ENCODE peak calls at places on chromosomes 6 and 20, in four cellular contexts. Y is AG04450; C is CD4-positive, alpha-beta T cell; Z is cardiac muscle cell. D is an unnamed sample.
A peak's percentile ranks its signal among the peaks of the same experiment; 100 is the strongest.

GRCh38 chr6:141413196-141413595 is 719.5 kb upstream of the GJE1 start:
- DNase-seq in Y (no peak), Z (peak; percentile 59), C (no peak), D (no peak)

GRCh38 chr20:44856442-44856841 is 29.1 kb upstream of the YWHAB start:
- DNase-seq in C (no peak), Y (no peak), Z (no peak), D (no peak)

GRCh38 chr6:18386302-18386976 is 711 bp upstream of the RNF144B start:
- DNase-seq in Z (peak; percentile 15), Y (no peak), C (no peak), D (no peak)

GRCh38 chr6:156028310-156029131 is 572.9 kb upstream of the NOX3 start:
- DNase-seq in Z (no peak), C (no peak), Y (no peak), D (peak; percentile 58)

GRCh38 chr6:32973144-32973854 is 4.9 kb downstream of the BRD2 start:
- DNase-seq in Y (no peak), Z (peak; percentile 76), C (no peak), D (peak; percentile 73)

GRCh38 chr20:6142348-6142993 is 19.6 kb upstream of the FERMT1 start:
- DNase-seq in C (peak; percentile 19), Y (peak; percentile 23), Z (peak; percentile 80), D (peak; percentile 62)

GRCh38 chr6:24990227-24990843 is 54.6 kb upstream of the RIPOR2 start:
- DNase-seq in C (no peak), Z (no peak), Y (no peak), D (peak; percentile 27)

GRCh38 chr6:25946631-25947030 is 16.0 kb upstream of the TRIM38 start:
- DNase-seq in Y (no peak), Z (no peak), C (no peak), D (no peak)

GRCh38 chr6:37137881-37138568 is 31.9 kb upstream of the PIM1 start:
- DNase-seq in Y (peak; percentile 45), C (no peak), Z (no peak), D (no peak)

GRCh38 chr6:35142578-35142977 is 1.4 kb upstream of the TCP11 start:
- DNase-seq in Z (no peak), C (no peak), Y (no peak), D (peak; percentile 19)

GRCh38 chr6:106749611-106750010 is 120.2 kb downstream of the QRSL1 start:
- DNase-seq in Z (no peak), Y (no peak), C (no peak), D (no peak)

GRCh38 chr6:384898-385297 is 6.7 kb upstream of the IRF4 start:
- DNase-seq in Z (no peak), Y (no peak), C (no peak), D (no peak)

GRCh38 chr6:32475392-32476206 is 35.9 kb downstream of the HLA-DRA start:
- DNase-seq in C (no peak), Z (no peak), Y (no peak), D (no peak)

GRCh38 chr6:134046054-134046453 is 6.4 kb downstream of the SLC2A12 start:
- DNase-seq in Y (no peak), C (no peak), Z (no peak), D (peak; percentile 45)

GRCh38 chr20:33827629-33828325 is 16.6 kb downstream of the CHMP4B start:
- DNase-seq in C (no peak), Y (no peak), Z (no peak), D (no peak)

GRCh38 chr6:137764464-137764863 is 102.6 kb upstream of the TNFAIP3 start:
- DNase-seq in C (no peak), Y (no peak), Z (no peak), D (peak; percentile 40)

GRCh38 chr6:90983462-90983861 is 396.6 kb upstream of the MAP3K7 start:
- DNase-seq in Z (no peak), C (no peak), Y (no peak), D (no peak)

GRCh38 chr6:88870728-88871330 is 92.6 kb downstream of the RNGTT start:
- DNase-seq in Y (peak; percentile 29), Z (peak; percentile 69), C (peak; percentile 13), D (peak; percentile 70)

GRCh38 chr20:47160992-47161391 is 195.5 kb downstream of the ZMYND8 start:
- DNase-seq in Z (no peak), Y (no peak), C (no peak), D (no peak)

GRCh38 chr20:17653835-17654648 is 28.0 kb downstream of the RRBP1 start:
- DNase-seq in Y (no peak), Z (no peak), C (no peak), D (no peak)

GRCh38 chr20:14334306-14334930 is 3.0 kb downstream of the FLRT3 start:
- DNase-seq in Y (peak; percentile 15), Z (peak; percentile 75), C (no peak), D (peak; percentile 34)

GRCh38 chr6:154041001-154041400 is 2.0 kb downstream of the OPRM1 start:
- DNase-seq in Z (no peak), Y (no peak), C (no peak), D (no peak)

GRCh38 chr6:146028835-146029572 is at the start of gene GRM1:
- DNase-seq in Y (no peak), C (no peak), Z (no peak), D (no peak)

GRCh38 chr6:142822882-142823578 is 121.9 kb downstream of the HIVEP2 start:
- DNase-seq in Y (no peak), Z (peak; percentile 21), C (no peak), D (peak; percentile 48)

GRCh38 chr6:43937236-43938177 is 167.5 kb downstream of the VEGFA start:
- DNase-seq in Y (no peak), Z (peak; percentile 96), C (no peak), D (no peak)

GRCh38 chr20:11098888-11099287 is 425.1 kb upstream of the JAG1 start:
- DNase-seq in Z (no peak), C (no peak), Y (no peak), D (no peak)

GRCh38 chr6:7821426-7821825 is 89.2 kb downstream of the TXNDC5 start:
- DNase-seq in Z (no peak), Y (no peak), C (no peak), D (no peak)

GRCh38 chr6:168370310-168370991 is 50.9 kb upstream of the DACT2 start:
- DNase-seq in Z (peak; percentile 81), Y (no peak), C (peak; percentile 47), D (peak; percentile 78)

GRCh38 chr6:81086931-81087330 is 665.5 kb downstream of the TENT5A start:
- DNase-seq in Z (no peak), Y (no peak), C (no peak), D (no peak)

GRCh38 chr6:1848752-1849151 is 239.0 kb downstream of the FOXC1 start:
- DNase-seq in Y (no peak), Z (no peak), C (no peak), D (no peak)

GRCh38 chr6:134451529-134451928 is 133.6 kb upstream of the SGK1 start:
- DNase-seq in Y (no peak), Z (no peak), C (no peak), D (no peak)

GRCh38 chr6:35804996-35805736 is at the start of gene LHFPL5:
- DNase-seq in C (peak; percentile 35), Z (peak; percentile 87), Y (no peak), D (peak; percentile 71)

DNA sequence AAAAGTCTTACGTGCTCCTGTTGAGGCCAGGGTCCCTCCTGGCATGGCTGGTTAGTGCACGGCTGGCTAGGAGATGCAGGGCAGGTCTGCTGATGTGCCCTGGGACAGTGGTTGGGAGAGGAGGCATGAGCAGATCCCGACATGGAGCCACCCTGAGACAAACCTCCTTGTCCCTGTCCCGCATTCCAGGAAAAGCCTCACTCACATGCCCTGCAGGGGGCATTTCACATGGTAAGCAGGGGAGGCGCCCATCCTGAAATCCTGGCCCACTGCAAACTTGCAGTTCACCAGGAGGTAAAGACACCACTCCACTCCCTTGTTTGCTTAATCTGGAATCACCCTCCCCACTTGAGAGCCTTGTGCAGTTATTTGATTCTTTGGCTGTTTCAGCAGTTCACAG is 116.7 kb upstream of the SLC24A3 start:
- DNase-seq in Y (no peak), Z (peak; percentile 3), C (no peak), D (peak; percentile 13)
- H3K27ac ChIP-seq in Y (no peak overlapping the region), Z (no peak overlapping the region), C (no peak overlapping the region), D (no peak overlapping the region)

DNA sequence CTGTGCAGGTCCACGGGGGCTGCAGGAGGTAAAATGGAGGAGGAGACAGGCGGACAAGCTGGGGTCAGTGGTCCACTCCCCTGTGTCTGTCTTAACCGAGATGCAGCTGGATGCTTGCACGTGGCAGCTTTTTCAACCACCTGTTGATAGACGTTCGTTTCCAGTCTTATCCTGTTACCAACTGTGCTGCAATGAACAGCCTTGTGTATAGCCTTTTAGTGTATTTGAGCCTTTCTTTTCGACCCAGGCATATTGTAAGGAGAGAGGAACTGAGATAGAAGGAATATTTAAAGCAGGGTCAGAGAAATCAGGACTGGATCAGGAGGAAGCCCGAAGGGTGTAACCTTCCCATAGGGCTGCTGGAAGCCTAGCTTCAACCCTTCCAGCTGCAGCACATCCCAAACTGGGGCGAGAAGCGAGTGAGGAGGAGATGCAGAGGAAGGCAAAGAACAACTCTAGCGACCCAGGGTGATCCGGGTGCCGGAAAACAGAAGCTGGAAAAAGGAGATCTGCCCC is 11.4 kb downstream of the TRIM31 start:
- DNase-seq in Z (no peak), C (no peak), Y (no peak), D (no peak)
- H3K27ac ChIP-seq in Z (no peak overlapping the region), C (no peak overlapping the region), Y (peak overlapping the region; percentile 39), D (no peak overlapping the region)

GRCh38 chr6:170096803-170097504 is 193.9 kb downstream of the DLL1 start:
- DNase-seq in Z (peak; percentile 31), C (no peak), Y (no peak), D (no peak)
- H3K27ac ChIP-seq in Z (peak overlapping the region; percentile 87), C (no peak overlapping the region), Y (no peak overlapping the region), D (no peak overlapping the region)

DNA sequence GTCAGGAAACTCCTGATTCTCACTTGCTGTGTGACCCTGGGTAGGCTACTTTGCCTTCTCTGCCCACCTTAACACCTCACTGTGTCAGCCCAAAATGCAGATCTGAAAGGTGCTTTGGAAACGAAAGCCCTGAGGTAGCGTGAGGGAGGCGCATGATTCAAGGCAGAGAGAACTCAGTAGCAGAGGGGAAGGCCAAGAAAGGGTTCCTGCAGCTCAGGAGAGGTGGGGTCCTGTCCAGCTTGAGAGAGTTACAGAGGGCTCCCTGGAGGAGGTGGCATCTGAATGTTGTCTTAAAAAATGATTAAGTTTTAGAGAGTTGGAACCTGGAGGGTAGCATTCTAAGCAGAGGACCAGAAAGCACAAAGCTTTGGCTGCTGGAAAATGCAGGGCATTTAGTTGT is 13.6 kb downstream of the TGM2 start:
- DNase-seq in Y (no peak), Z (no peak), C (no peak), D (no peak)
- H3K27ac ChIP-seq in Y (no peak overlapping the region), Z (no peak overlapping the region), C (no peak overlapping the region), D (no peak overlapping the region)

DNA sequence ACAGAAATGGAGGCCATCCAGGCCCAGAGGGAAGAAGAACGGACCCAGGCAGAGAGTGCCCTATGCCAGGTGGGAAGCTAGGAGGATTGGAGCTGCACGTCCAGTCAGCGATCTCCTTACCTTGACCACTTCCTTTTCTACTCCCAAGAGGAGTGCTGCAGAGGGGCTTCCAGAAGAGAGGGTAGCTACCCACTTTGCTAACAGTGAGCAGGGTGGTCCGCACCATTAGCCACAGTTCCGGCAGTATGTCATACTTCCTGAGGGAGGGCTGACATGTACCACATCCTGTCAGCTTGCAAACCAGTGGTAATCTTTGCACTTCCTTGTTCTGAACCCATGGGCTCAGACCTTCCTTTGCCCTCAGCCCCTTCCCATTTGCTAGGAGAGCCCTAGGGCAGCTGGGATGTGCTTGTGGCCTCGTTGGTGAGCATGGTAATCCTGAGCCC is 35.4 kb downstream of the CEP250 start:
- DNase-seq in Z (no peak), C (peak; percentile 48), Y (no peak), D (no peak)
- H3K27ac ChIP-seq in Z (no peak overlapping the region), C (peak overlapping the region; percentile 63), Y (no peak overlapping the region), D (no peak overlapping the region)